ENCODE peak calls at places on chromosome 17, in four cellular contexts. V is mesendoderm, J is H1, N is trophoblast cell. G is an unnamed sample.

GRCh38 chr17:45149669-45150603 is 1.7 kb downstream of the HEXIM1 start:
- DNase-seq in V (peak; percentile 66), J (no peak), N (peak; percentile 25), G (peak; percentile 55)

GRCh38 chr17:3385869-3386816 is at the start of gene OR3A2:
- DNase-seq in V (peak; percentile 3), J (no peak), N (no peak), G (peak; percentile 56)

GRCh38 chr17:56297142-56297541 is 143.9 kb downstream of the ANKFN1 start:
- DNase-seq in V (no peak), J (no peak), N (no peak), G (peak; percentile 39)

GRCh38 chr17:16442594-16443389 is 27.4 kb downstream of the TRPV2 start:
- DNase-seq in V (peak; percentile 52), J (no peak), N (no peak), G (peak; percentile 47)

GRCh38 chr17:32015245-32016013 is 8.2 kb downstream of the LRRC37B start:
- DNase-seq in V (no peak), J (no peak), N (no peak), G (no peak)

GRCh38 chr17:65027305-65027704 is 29.2 kb downstream of the GNA13 start:
- DNase-seq in V (peak; percentile 81), J (no peak), N (peak; percentile 75), G (peak; percentile 63)

GRCh38 chr17:31580331-31581021 is 189.0 kb downstream of the RAB11FIP4 start:
- DNase-seq in V (no peak), J (no peak), N (peak; percentile 92), G (no peak)

GRCh38 chr17:56939869-56940484 is 20.9 kb downstream of the COIL start:
- DNase-seq in V (peak; percentile 80), J (peak; percentile 45), N (no peak), G (no peak)

GRCh38 chr17:47966079-47966519 is 4.8 kb upstream of the CDK5RAP3 start:
- DNase-seq in V (no peak), J (no peak), N (no peak), G (no peak)

GRCh38 chr17:63629627-63630026 is 7.4 kb downstream of the MAP3K3 start:
- DNase-seq in V (no peak), J (no peak), N (no peak), G (no peak)

GRCh38 chr17:18129041-18129502 is 20.5 kb downstream of the MYO15A start:
- DNase-seq in V (no peak), J (no peak), N (no peak), G (no peak)

GRCh38 chr17:77734371-77735050 is 224.0 kb upstream of the TNRC6C start:
- DNase-seq in V (peak; percentile 76), J (peak; percentile 68), N (no peak), G (peak; percentile 83)

GRCh38 chr17:4179071-4179470 is 36.1 kb downstream of the CYB5D2 start:
- DNase-seq in V (no peak), J (no peak), N (no peak), G (no peak)

GRCh38 chr17:78408476-78409020 is 30.1 kb downstream of the PGS1 start:
- DNase-seq in V (no peak), J (no peak), N (no peak), G (no peak)

GRCh38 chr17:43482103-43483012 is 1.4 kb upstream of the DHX8 start:
- DNase-seq in V (no peak), J (no peak), N (no peak), G (no peak)

GRCh38 chr17:65029605-65030308 is 26.8 kb downstream of the GNA13 start:
- DNase-seq in V (no peak), J (no peak), N (no peak), G (no peak)

GRCh38 chr17:48351916-48352332 is 78.1 kb downstream of the SKAP1 start:
- DNase-seq in V (peak; percentile 36), J (no peak), N (no peak), G (no peak)

GRCh38 chr17:17672453-17673368 is 8.5 kb upstream of the RAI1 start:
- DNase-seq in V (peak; percentile 43), J (no peak), N (no peak), G (no peak)

GRCh38 chr17:9982159-9982558 is 77.1 kb upstream of the RCVRN start:
- DNase-seq in V (peak; percentile 74), J (peak; percentile 61), N (no peak), G (peak; percentile 81)

GRCh38 chr17:78343433-78344201 is 16.3 kb downstream of the SOCS3 start:
- DNase-seq in V (no peak), J (no peak), N (peak; percentile 80), G (peak; percentile 59)

GRCh38 chr17:7184091-7184488 is 4.9 kb upstream of the ASGR1 start:
- DNase-seq in V (no peak), J (no peak), N (no peak), G (no peak)
- H3K79me2 ChIP-seq in V (no peaks in the 10 kb centered on the region), J (no peaks in the 10 kb centered on the region), N (no peaks in the 10 kb centered on the region), G (no peaks in the 10 kb centered on the region)

GRCh38 chr17:33709881-33710280 is 416.8 kb upstream of the ASIC2 start:
- DNase-seq in V (no peak), J (no peak), N (no peak), G (no peak)
- H2BK5ac ChIP-seq in V (no peak overlapping the region), J (no peak overlapping the region), N (no peak overlapping the region), G (no peak overlapping the region)

DNA sequence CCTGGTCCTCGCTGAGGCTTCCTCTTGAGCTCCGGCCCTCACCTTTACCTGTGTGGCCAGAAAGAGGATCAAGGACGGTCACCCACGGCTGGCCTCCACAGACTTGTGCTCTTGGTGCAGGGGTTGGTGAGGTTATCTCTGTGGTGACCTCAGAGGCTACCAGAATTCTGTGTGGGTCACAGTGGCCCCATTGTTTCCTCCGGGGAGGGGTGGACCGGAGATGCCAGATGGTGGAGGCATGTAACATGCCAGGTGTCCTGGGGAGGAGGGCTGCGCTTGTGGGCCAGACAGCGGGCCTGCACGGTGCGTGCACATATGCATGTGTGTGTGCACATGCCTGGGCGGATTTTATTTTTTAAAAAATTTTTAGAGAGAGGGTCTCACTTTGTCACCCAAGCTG is 6.3 kb downstream of the SGCA start:
- DNase-seq in V (no peak), J (no peak), N (no peak), G (no peak)
- H3K79me2 ChIP-seq in V (no peaks in the 10 kb centered on the region), J (no peaks in the 10 kb centered on the region), N (no peaks in the 10 kb centered on the region), G (no peaks in the 10 kb centered on the region)

GRCh38 chr17:81553616-81554181 is 1.5 kb upstream of the FAAP100 start:
- DNase-seq in V (no peak), J (no peak), N (no peak), G (no peak)

GRCh38 chr17:81551458-81552243 is 502 bp downstream of the FAAP100 start:
- DNase-seq in V (no peak), J (no peak), N (no peak), G (no peak)

GRCh38 chr17:81552244-81553017 is at the start of gene FAAP100:
- DNase-seq in V (peak; percentile 87), J (peak; percentile 90), N (peak; percentile 72), G (peak; percentile 89)

GRCh38 chr17:81550830-81551457 is 1.2 kb downstream of the FAAP100 start:
- DNase-seq in V (no peak), J (no peak), N (no peak), G (no peak)

GRCh38 chr17:81553018-81553615 is 964 bp upstream of the FAAP100 start:
- DNase-seq in V (peak; percentile 93), J (peak; percentile 83), N (peak; percentile 77), G (peak; percentile 98)
- H2BK5ac ChIP-seq in V (no peak overlapping the region), J (peak overlapping the region; percentile 78), N (no peak overlapping the region), G (no peak overlapping the region)

GRCh38 chr17:62000186-62000585 is 64.9 kb downstream of the MED13 start:
- DNase-seq in V (no peak), J (no peak), N (no peak), G (no peak)
- H3K79me2 ChIP-seq in V (no peaks in the 10 kb centered on the region), J (no peaks in the 10 kb centered on the region), N (no peaks in the 10 kb centered on the region), G (no peaks in the 10 kb centered on the region)

DNA sequence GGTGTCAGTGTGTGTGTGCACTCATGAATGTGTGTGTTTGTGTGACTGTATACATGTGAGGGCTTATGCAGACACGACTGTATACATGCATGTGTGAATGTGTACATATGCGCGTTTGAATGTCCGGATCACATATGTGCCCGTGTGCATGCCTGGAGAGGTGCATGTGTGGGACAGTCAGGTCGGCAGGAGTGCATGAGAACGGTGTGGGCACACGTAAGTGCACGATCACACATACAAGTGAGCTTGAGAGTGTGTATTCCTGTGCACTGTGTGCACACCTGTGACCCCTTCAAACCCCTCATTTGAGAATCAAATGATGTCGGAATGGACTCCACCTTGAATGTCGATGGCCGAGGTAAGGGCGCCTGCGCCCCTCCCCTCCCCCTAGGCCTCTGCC is 694 bp upstream of the NGFR start:
- DNase-seq in V (no peak), J (no peak), N (no peak), G (no peak)
- H2BK5ac ChIP-seq in V (no peak overlapping the region), J (no peak overlapping the region), N (no peak overlapping the region), G (no peak overlapping the region)

GRCh38 chr17:72426321-72426720 is 305.5 kb downstream of the SOX9 start:
- DNase-seq in V (no peak), J (no peak), N (no peak), G (no peak)
- H3K79me2 ChIP-seq in V (no peaks in the 10 kb centered on the region), J (no peaks in the 10 kb centered on the region), N (no peaks in the 10 kb centered on the region), G (no peaks in the 10 kb centered on the region)

DNA sequence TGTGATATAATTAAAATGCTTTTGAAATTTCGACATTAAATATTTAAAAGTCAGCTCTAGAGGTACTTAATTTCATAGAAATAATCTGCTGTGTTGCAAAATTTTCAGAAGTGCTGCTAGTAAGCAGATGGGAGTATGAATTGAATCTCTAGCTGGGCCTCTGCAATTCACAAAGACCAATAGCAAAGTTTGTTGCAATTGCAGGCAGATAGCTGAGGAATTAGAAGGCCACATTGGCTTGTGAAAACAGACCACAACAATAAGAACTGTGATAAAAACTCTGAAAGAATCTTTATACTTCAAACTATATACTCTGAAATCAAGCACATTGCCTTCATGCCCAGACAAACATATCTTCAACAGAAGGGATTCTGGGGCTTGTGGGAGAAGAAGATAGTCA is 636.3 kb upstream of the SOX9 start:
- DNase-seq in V (no peak), J (no peak), N (no peak), G (no peak)
- H2BK5ac ChIP-seq in V (no peak overlapping the region), J (no peak overlapping the region), N (no peak overlapping the region), G (no peak overlapping the region)

G was measured in H9.